ENCODE peak calls at places on chromosomes 13 and 19, in four cellular contexts. D is GM04504; J is stimulated activated CD4-positive, alpha-beta T cell treated with anti-CD3 and anti-CD28 coated beads, Interleukin-1b, Interleukin-23, amount 100 ng/mL, for 24 hours; A is T-helper 1 cell. T is an unnamed sample.

GRCh38 chr19:54482889-54483288 is 9.8 kb upstream of the CDC42EP5 start:
- DNase-seq in D (no peak), J (no peak), A (no peak), T (no peak)

GRCh38 chr13:105897575-105897974 is 637.9 kb downstream of the EFNB2 start:
- DNase-seq in D (no peak), J (no peak), A (no peak), T (no peak)

GRCh38 chr13:55483626-55484158 is 1657.0 kb upstream of the PRR20A start:
- DNase-seq in D (no peak), J (no peak), A (no peak), T (no peak)

GRCh38 chr13:60170414-60170813 is 6.7 kb upstream of the DIAPH3 start:
- DNase-seq in D (no peak), J (no peak), A (no peak), T (no peak)

GRCh38 chr13:44755872-44756271 is 179.7 kb upstream of the TSC22D1 start:
- DNase-seq in D (no peak), J (no peak), A (no peak), T (no peak)

GRCh38 chr19:55703790-55704215 is 28.8 kb downstream of the EPN1 start:
- DNase-seq in D (no peak), J (no peak), A (peak; percentile 27), T (no peak)

GRCh38 chr19:947707-948533 is 22.1 kb downstream of the ARID3A start:
- DNase-seq in D (no peak), J (no peak), A (no peak), T (no peak)

GRCh38 chr19:32702010-32702409 is 10.4 kb downstream of the NUDT19 start:
- DNase-seq in D (no peak), J (no peak), A (no peak), T (no peak)

GRCh38 chr19:53870485-53870844 is 2.8 kb downstream of the MYADM start:
- DNase-seq in D (no peak), J (no peak), A (no peak), T (no peak)

GRCh38 chr19:54803410-54803809 is at the start of gene KIR2DL4:
- DNase-seq in D (no peak), J (no peak), A (no peak), T (no peak)

GRCh38 chr19:46716013-46716671 is 772 bp downstream of the PRKD2 start:
- DNase-seq in D (no peak), J (no peak), A (no peak), T (no peak)

GRCh38 chr13:21625366-21625765 is 21.4 kb upstream of the MICU2 start:
- DNase-seq in D (peak; percentile 11), J (no peak), A (no peak), T (peak; percentile 18)

GRCh38 chr19:10093295-10094186 is 7.4 kb downstream of the SHFL start:
- DNase-seq in D (no peak), J (no peak), A (no peak), T (no peak)

GRCh38 chr19:746208-746819 is 4.6 kb upstream of the MISP start:
- DNase-seq in D (no peak), J (no peak), A (no peak), T (no peak)

GRCh38 chr13:106919638-106920037 is 351.7 kb upstream of the ARGLU1 start:
- DNase-seq in D (no peak), J (no peak), A (no peak), T (no peak)

GRCh38 chr13:74770361-74770760 is 636.2 kb upstream of the KLF12 start:
- DNase-seq in D (peak; percentile 87), J (no peak), A (no peak), T (no peak)

GRCh38 chr19:10514211-10515145 is 2.8 kb downstream of the S1PR5 start:
- DNase-seq in D (no peak), J (no peak), A (peak; percentile 17), T (peak; percentile 28)

GRCh38 chr13:43918636-43919035 is 38.9 kb downstream of the LACC1 start:
- DNase-seq in D (no peak), J (no peak), A (no peak), T (no peak)

GRCh38 chr13:109157275-109157674 is 527.9 kb downstream of the MYO16 start:
- DNase-seq in D (no peak), J (no peak), A (no peak), T (no peak)

GRCh38 chr13:112928958-112929777 is 39.8 kb upstream of the MCF2L start:
- DNase-seq in D (no peak), J (no peak), A (no peak), T (no peak)

GRCh38 chr13:109468123-109468522 is 318.3 kb downstream of the IRS2 start:
- DNase-seq in D (no peak), J (no peak), A (no peak), T (no peak)

GRCh38 chr13:40485611-40486517 is 180.6 kb downstream of the FOXO1 start:
- DNase-seq in D (no peak), J (peak; percentile 41), A (peak; percentile 67), T (no peak)

GRCh38 chr19:4585556-4585955 is 26.1 kb upstream of the SEMA6B start:
- DNase-seq in D (no peak), J (no peak), A (no peak), T (no peak)

GRCh38 chr13:32443111-32443510 is 15.2 kb upstream of the N4BP2L1 start:
- DNase-seq in D (no peak), J (no peak), A (peak; percentile 29), T (no peak)

GRCh38 chr13:112643759-112644459 is 45.9 kb upstream of the ATP11A start:
- DNase-seq in D (no peak), J (no peak), A (no peak), T (no peak)

T was measured in NCI-H1930.